ENCODE peak calls at places on chromosomes 1 and 21, in four cellular contexts. T is K562, W is HEK293T, S is WTC11. H is an unnamed sample.
A peak's percentile ranks its signal among the peaks of the same experiment; 100 is the strongest.

GRCh38 chr1:121444096-121444495 is 259.3 kb downstream of the SRGAP2C start:
- DNase-seq in T (no peak), W (no peak), S (no peak), H (no peak)

GRCh38 chr21:45420623-45421041 is 15.7 kb downstream of the COL18A1 start:
- DNase-seq in T (no peak), W (no peak), S (no peak), H (no peak)

GRCh38 chr1:186530104-186530503 is 69.2 kb upstream of the PDC start:
- DNase-seq in T (no peak), W (no peak), S (no peak), H (no peak)

GRCh38 chr1:118253310-118253903 is 68.4 kb upstream of the SPAG17 start:
- DNase-seq in T (no peak), W (no peak), S (no peak), H (no peak)

GRCh38 chr1:173554541-173555250 is 48.2 kb downstream of the SLC9C2 start:
- DNase-seq in T (no peak), W (no peak), S (no peak), H (peak; percentile 1)

GRCh38 chr1:72394457-72394856 is 112.1 kb upstream of the NEGR1 start:
- DNase-seq in T (no peak), W (no peak), S (no peak), H (no peak)

GRCh38 chr1:22053018-22053860 is 730 bp downstream of the CDC42 start:
- DNase-seq in T (peak; percentile 85), W (peak; percentile 65), S (peak; percentile 58), H (peak; percentile 50)

GRCh38 chr1:198794498-198794897 is 155.7 kb downstream of the PTPRC start:
- DNase-seq in T (no peak), W (no peak), S (no peak), H (no peak)

GRCh38 chr1:195530961-195531360 is 1077.3 kb downstream of the KCNT2 start:
- DNase-seq in T (no peak), W (no peak), S (no peak), H (no peak)

GRCh38 chr1:230509281-230509977 is 83.3 kb upstream of the PGBD5 start:
- DNase-seq in T (no peak), W (no peak), S (no peak), H (no peak)

GRCh38 chr21:32940079-32941014 is 85.4 kb upstream of the OLIG2 start:
- DNase-seq in T (peak; percentile 75), W (peak; percentile 79), S (peak; percentile 41), H (peak; percentile 39)

GRCh38 chr1:53371851-53372250 is 44.0 kb upstream of the LRP8 start:
- DNase-seq in T (no peak), W (no peak), S (no peak), H (no peak)
- TF ChIP-seq ELF4 in T (no peak), W (no peak), S (no peak), H (no peak)

DNA sequence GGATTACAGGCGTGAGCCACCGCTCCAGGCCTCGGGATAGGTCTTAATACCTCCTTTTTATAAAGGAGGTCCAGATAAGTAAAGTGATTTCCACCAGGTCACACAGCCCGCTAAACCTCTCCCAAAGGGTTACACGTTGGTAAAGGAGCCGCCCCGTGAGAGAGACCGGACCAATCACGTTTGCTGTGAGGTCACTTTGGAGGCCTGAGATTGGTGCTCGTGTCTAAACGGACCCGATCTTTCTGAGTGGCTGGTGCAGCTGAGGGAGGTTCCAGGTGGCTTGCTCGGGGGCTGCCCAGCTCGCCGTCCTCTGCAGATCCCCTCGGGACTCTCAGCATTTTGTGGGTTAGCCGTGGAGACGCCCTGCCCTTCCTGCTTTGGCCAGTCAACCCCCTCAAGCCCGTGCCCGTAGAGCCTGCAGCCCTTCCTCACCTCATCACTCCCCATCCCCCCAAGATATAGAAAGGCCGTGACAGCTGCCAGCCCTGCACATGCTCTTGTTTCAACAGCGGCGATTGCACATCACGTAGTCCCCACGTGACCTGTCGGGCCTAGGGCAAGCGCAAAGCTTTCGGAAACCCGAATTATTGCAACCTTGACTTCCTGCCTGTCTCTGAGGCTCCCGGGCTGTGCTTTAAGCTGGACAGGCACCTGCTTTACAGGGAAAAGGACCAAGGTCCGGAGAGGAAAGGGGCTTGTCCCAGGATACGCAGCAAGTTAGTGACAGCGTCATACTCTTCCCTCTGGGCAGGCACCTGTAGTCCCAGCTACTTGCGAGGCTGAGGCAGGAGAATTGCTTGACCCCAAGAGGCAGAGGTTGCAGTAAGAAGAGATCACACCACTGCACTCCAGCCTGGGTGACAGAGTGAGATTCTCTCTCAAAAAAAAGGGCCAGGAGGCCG is 5.0 kb upstream of the COA7 start:
- DNase-seq in T (peak; percentile 97), W (peak; percentile 86), S (peak; percentile 86), H (peak; percentile 94)
- TF ChIP-seq ELF4 in T (no peak), W (no peak), S (no peak), H (peak; percentile 86)

DNA sequence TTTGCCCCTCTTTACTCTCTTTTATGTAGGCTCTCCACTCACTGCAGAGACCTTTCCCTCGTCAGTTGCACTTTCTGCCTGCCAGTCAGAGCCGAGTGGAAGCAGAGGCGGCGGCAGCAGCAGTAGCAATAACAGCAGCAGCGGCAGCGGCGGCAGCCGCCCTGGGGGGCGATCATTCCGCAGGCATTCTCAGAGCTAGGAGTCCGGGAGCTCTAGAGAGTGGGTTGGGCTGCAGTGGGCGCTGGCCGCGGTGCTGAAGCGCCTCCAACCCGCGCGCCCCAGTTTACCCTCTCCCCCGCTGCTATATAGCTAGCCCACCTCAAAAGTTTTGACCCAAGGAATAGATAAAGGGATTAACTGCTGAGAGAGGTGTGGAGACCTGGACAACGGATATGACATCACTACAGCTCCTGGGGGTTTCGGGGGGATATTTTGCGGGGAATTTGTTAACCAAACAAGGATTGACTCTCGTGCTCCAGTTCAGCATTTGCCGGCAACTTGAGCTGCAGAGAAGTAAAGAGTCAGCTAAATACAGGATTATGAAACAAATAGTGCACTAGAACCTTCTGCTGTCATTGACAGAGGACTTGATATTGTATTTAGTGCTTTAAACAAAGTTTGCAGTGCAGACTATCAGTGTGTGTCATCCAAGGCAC is at the start of gene OLFM3:
- DNase-seq in T (no peak), W (peak; percentile 71), S (peak; percentile 84), H (peak; percentile 1)
- TF ChIP-seq ELF4 in T (no peak), W (no peak), S (no peak), H (no peak)

DNA sequence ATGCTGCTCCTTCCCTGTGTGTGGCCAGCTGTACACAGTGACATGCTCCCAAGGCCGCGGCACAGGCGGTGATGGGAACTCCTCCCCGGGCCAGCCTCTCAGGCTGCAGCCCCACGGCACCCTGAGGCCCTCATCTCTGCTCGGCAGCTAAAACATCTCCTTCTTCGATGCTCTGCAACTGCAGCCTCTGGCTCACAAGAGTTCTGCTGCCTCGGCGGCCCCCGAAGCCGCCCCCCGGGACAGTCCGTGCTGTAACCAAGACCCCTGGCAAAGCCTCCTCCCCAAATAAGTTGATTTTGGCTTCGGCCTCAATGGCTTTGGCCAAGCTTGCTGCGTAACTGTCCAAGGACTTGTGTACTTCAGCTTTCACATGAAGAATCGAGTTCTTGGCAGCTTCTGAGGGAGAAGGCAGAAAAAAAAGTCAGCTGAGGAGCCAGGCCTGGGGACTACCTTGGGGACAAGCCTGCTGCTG is 51.3 kb downstream of the GPR161 start:
- DNase-seq in T (no peak), W (peak; percentile 7), S (no peak), H (no peak)
- TF ChIP-seq ELF4 in T (no peak), W (no peak), S (no peak), H (no peak)

H was measured in HepG2.